ENCODE peak calls at places on chromosomes 12 and 14, in nine cellular contexts. Z, R, Y, N, T, I, F, W and E are unnamed samples.

GRCh38 chr12:71415336-71416231 is 24.0 kb upstream of the LGR5 start:
- DNase-seq in Y (no peak), N (no peak), F (no peak), I (peak; percentile 45), Z (no peak), R (no peak), W (peak; percentile 73), T (peak; percentile 50), E (no peak)

GRCh38 chr14:57085801-57086200 is 182.9 kb downstream of the EXOC5 start:
- DNase-seq in N (no peak), Z (no peak), T (no peak), I (no peak), W (no peak), Y (no peak), R (no peak), F (no peak), E (no peak)

GRCh38 chr14:104271394-104271793 is 133.0 kb downstream of the KIF26A start:
- DNase-seq in N (no peak), R (no peak), Z (no peak), I (no peak), W (no peak), T (no peak), Y (no peak), F (no peak), E (no peak)

GRCh38 chr12:57467915-57468314 is 8.3 kb downstream of the GLI1 start:
- DNase-seq in N (no peak), Z (no peak), R (no peak), W (no peak), Y (no peak), T (no peak), I (no peak), F (no peak), E (no peak)

GRCh38 chr12:94263011-94263786 is 114.8 kb downstream of the PLXNC1 start:
- DNase-seq in F (no peak), Z (peak; percentile 33), W (no peak), N (no peak), Y (no peak), I (peak; percentile 58), R (no peak), T (peak; percentile 64), E (peak; percentile 21)

GRCh38 chr12:93838180-93838579 is 161.0 kb downstream of the CRADD start:
- DNase-seq in Z (no peak), W (no peak), R (no peak), Y (no peak), T (no peak), F (no peak), N (no peak), I (no peak), E (no peak)

GRCh38 chr12:46779879-46780278 is 45.9 kb downstream of the SLC38A4 start:
- DNase-seq in W (no peak), I (no peak), T (no peak), N (no peak), R (no peak), Y (no peak), Z (no peak), F (no peak), E (no peak)

GRCh38 chr12:5661820-5662219 is 229.9 kb downstream of the NTF3 start:
- DNase-seq in Y (no peak), Z (no peak), R (no peak), I (no peak), T (no peak), F (peak; percentile 45), N (no peak), W (no peak), E (no peak)

GRCh38 chr12:57591567-57592325 is 754 bp downstream of the PIP4K2C start:
- DNase-seq in I (no peak), T (no peak), R (no peak), Z (no peak), W (no peak), N (no peak), Y (no peak), F (no peak), E (peak; percentile 50)

GRCh38 chr12:66688836-66689439 is 10.1 kb upstream of the GRIP1 start:
- DNase-seq in N (peak; percentile 62), I (peak; percentile 59), R (no peak), Z (no peak), F (no peak), W (peak; percentile 27), T (peak; percentile 39), Y (no peak), E (no peak)

GRCh38 chr12:111570090-111570961 is 28.8 kb downstream of the ATXN2 start:
- DNase-seq in R (no peak), Z (no peak), I (no peak), T (no peak), Y (no peak), N (no peak), F (no peak), W (peak; percentile 89), E (no peak)

GRCh38 chr14:105864651-105865265 is 338.4 kb downstream of the TMEM121 start:
- DNase-seq in I (no peak), Y (peak; percentile 38), R (peak; percentile 15), W (no peak), N (peak; percentile 8), F (peak; percentile 6), Z (peak; percentile 8), T (no peak), E (peak; percentile 21)

GRCh38 chr12:15928345-15928744 is 17.2 kb downstream of the DERA start:
- DNase-seq in I (no peak), F (no peak), R (no peak), N (no peak), W (peak; percentile 95), Y (no peak), T (no peak), Z (no peak), E (no peak)

GRCh38 chr12:15932975-15933374 is 21.8 kb downstream of the DERA start:
- DNase-seq in Z (no peak), R (no peak), F (no peak), T (no peak), I (no peak), W (no peak), N (no peak), Y (no peak), E (no peak)

GRCh38 chr12:15933751-15934150 is 22.6 kb downstream of the DERA start:
- DNase-seq in N (no peak), F (no peak), T (no peak), R (no peak), I (no peak), Z (no peak), Y (no peak), W (no peak), E (no peak)

GRCh38 chr12:15928870-15929571 is 17.9 kb downstream of the DERA start:
- DNase-seq in Z (no peak), R (no peak), I (peak; percentile 31), T (no peak), F (peak; percentile 21), W (peak; percentile 27), N (no peak), Y (no peak), E (no peak)

GRCh38 chr12:15931590-15932053 is 20.5 kb downstream of the DERA start:
- DNase-seq in F (no peak), R (no peak), W (peak; percentile 48), T (no peak), N (no peak), Z (no peak), Y (no peak), I (no peak), E (no peak)
- TF ChIP-seq CTCF in F (no peak), R (no peak), W (no peak), T (peak; percentile 22), N (peak; percentile 5), Z (no peak), Y (no peak), I (no peak), E (no peak)

GRCh38 chr14:77615231-77616132 is 955 bp downstream of the SPTLC2 start:
- DNase-seq in W (peak; percentile 32), T (no peak), I (peak; percentile 20), Y (no peak), F (no peak), N (no peak), Z (no peak), R (no peak), E (no peak)

GRCh38 chr14:77618381-77618780 is 1.9 kb upstream of the SPTLC2 start:
- DNase-seq in R (no peak), T (no peak), F (no peak), W (no peak), N (no peak), I (no peak), Z (no peak), Y (no peak), E (no peak)

GRCh38 chr14:77613207-77613606 is 3.2 kb downstream of the SPTLC2 start:
- DNase-seq in N (no peak), I (no peak), Z (no peak), T (no peak), W (no peak), F (no peak), R (no peak), Y (no peak), E (no peak)

GRCh38 chr14:77616133-77616453 is 344 bp downstream of the SPTLC2 start:
- DNase-seq in R (no peak), Y (no peak), T (no peak), N (no peak), F (no peak), I (no peak), W (no peak), Z (no peak), E (no peak)

DNA sequence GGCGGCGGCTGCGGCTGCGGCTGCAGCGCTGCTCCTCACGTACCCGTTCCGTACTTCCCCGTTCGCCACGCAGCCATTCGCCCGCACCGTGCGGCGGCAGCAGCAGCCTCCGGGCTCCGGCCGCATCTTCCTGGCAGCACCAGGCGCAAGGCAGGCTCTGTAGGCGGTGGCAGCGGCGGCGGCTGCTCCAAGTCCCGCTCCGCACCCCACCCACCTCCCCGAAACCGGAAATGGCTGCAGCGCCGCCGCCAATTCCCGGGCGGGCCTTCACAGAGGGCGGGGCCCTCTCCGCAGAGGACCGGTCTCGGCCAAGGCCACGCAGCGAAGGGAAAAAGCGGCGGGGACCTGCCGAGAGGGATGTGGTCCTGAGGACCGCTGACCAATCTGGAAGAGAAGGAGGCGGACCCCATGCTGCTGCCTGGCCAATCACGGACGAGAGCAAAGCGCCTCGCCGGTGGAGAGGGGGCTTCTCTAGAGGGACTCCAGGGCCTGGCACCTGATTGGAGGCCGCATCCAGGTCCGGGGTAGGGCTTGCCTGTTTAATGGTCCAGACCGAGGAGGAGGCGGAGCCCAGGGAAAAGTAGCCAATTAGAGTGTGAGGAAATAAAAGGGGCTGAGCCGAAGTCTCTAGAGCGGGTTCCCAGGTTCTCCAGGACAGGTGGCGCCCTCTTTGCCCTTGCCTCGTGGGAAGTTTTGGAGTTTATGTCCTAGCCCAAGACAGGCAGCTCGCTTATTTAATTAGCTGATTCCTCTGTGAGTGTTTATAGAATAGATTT is at the start of gene SPTLC2:
- DNase-seq in T (peak; percentile 98), W (peak; percentile 99), R (peak; percentile 98), I (peak; percentile 98), Z (peak; percentile 98), F (peak; percentile 98), N (peak; percentile 97), Y (peak; percentile 99), E (peak; percentile 97)
- TF ChIP-seq CTCF in T (peak; percentile 26), W (no peak), R (peak; percentile 55), I (no peak), Z (no peak), F (peak; percentile 4), N (no peak), Y (no peak), E (no peak)

GRCh38 chr12:92408072-92408900 is 262.6 kb upstream of the BTG1 start:
- DNase-seq in R (no peak), W (peak; percentile 47), I (peak; percentile 55), N (no peak), T (peak; percentile 38), Z (no peak), F (no peak), Y (no peak), E (no peak)
- TF ChIP-seq CTCF in R (no peak), W (peak; percentile 42), I (peak; percentile 40), N (peak; percentile 40), T (peak; percentile 53), Z (no peak), F (peak; percentile 53), Y (peak; percentile 15), E (no peak)

GRCh38 chr12:118164798-118165486 is 29.0 kb downstream of the PEBP1 start:
- DNase-seq in N (peak; percentile 24), I (no peak), Y (no peak), W (peak; percentile 47), T (no peak), R (no peak), F (no peak), Z (no peak), E (peak; percentile 44)
- TF ChIP-seq CTCF in N (peak; percentile 68), I (peak; percentile 26), Y (no peak), W (peak; percentile 54), T (peak; percentile 43), R (peak; percentile 61), F (peak; percentile 52), Z (peak; percentile 7), E (peak; percentile 50)